ENCODE peak calls at places on chromosomes 13 and 19, in five cellular contexts. M is fibroblast of pulmonary artery, N is GM12878, Y is GM23338, H is H9. X is an unnamed sample.

GRCh38 chr19:10114651-10115391 is 3.3 kb downstream of the P2RY11 start:
- DNase-seq in N (no peak), Y (peak), M (no peak), H (no peak), X (no peak)

GRCh38 chr13:43805071-43805468 is 18.3 kb upstream of the ENOX1 start:
- DNase-seq in Y (peak), N (no peak), M (peak), H (no peak), X (no peak)

GRCh38 chr13:71759506-71760225 is 107.3 kb downstream of the DACH1 start:
- DNase-seq in N (no peak), M (no peak), Y (peak), H (peak), X (no peak)

GRCh38 chr19:29084266-29084665 is 128.7 kb downstream of the UQCRFS1 start:
- DNase-seq in Y (peak), H (peak), M (no peak), N (no peak), X (no peak)

GRCh38 chr13:112693831-112694497 is 4.1 kb downstream of the ATP11A start:
- DNase-seq in H (peak), Y (no peak), M (peak), N (no peak), X (peak)

GRCh38 chr13:43879323-43880181 is at the start of the genes CCDC122 and LACC1:
- DNase-seq in Y (peak), N (no peak), M (peak), H (peak), X (peak)

GRCh38 chr19:4539697-4540581 is at the start of gene LRG1:
- DNase-seq in N (peak), M (peak), H (no peak), Y (peak), X (peak)

GRCh38 chr19:7099597-7099921 is 30.1 kb downstream of the ZNF557 start:
- DNase-seq in H (no peak), Y (no peak), M (no peak), N (no peak), X (no peak)

GRCh38 chr19:1312732-1313694 is 27.3 kb downstream of the EFNA2 start:
- DNase-seq in N (no peak), Y (no peak), H (no peak), M (peak), X (no peak)

GRCh38 chr19:1317274-1317673 is 31.6 kb downstream of the EFNA2 start:
- DNase-seq in H (no peak), M (no peak), Y (no peak), N (no peak), X (no peak)

GRCh38 chr19:1313695-1314613 is 28.3 kb downstream of the EFNA2 start:
- DNase-seq in N (no peak), M (no peak), Y (no peak), H (no peak), X (no peak)

GRCh38 chr19:1316466-1316865 is 30.8 kb downstream of the EFNA2 start:
- DNase-seq in H (no peak), N (no peak), Y (no peak), M (no peak), X (no peak)

DNA sequence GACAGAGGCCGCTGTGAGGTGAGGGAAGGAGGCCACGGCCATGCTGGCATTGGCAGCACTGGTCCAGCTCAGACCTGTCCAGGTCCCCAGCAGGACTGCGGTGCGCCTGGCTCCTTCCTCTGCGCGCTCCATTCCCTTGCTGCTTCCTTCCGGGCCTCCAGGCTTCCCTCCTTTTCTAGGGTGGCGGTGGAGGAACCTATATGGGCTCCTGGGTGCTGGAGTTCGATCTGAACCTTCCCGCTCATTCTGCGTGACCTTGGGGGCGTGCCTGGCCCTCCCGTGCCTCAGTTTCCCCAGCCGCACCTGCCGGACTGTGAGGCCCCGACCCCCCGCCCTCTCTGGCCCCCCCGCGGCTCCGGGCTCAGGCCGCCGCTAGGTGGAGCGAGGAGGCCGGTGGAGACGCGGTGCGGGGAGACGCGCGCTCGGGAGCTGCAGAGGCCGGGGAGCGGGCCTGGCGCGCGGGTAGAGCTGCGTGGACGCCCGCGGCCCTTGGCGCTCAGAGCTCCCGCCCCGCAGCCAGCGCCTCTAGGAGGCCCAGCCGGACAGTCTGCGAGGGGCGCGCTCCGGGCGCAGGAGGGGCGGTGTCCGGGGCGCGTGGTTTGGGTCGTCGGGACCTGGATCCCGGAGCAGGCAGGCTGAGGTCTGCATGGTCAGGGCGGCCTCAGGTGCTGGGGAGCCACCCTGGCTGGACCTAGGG is 29.9 kb downstream of the EFNA2 start:
- DNase-seq in N (no peak), Y (peak), H (peak), M (peak), X (no peak)
- TF ChIP-seq CTCF in N (peak), Y (peak), H (peak), M (peak), X (peak)

GRCh38 chr19:32318884-32319520 is 26.4 kb upstream of the ZNF507 start:
- DNase-seq in Y (peak), M (peak), H (peak), N (no peak), X (no peak)
- TF ChIP-seq CTCF in Y (peak), M (peak), H (peak), N (no peak), X (peak)

DNA sequence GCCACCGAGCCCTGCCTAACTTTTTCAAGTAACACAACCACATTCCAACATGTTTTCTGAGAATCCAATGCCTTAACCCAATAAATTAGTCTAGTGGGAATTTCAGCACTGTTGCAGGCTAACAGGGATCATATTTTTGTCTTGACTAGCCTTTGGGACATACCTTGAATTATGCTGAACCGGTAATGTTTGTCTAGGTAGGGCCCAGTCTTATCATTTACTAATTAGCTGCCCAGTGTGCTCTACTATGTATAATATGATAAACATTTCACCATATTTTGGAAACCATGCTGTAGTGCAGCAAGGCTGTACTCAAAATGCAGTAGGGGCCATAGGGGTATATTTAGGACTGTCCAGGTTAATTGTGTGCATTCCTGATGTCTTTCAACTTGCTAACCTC is 3.3 kb upstream of the PDS5B start:
- DNase-seq in M (no peak), N (no peak), H (no peak), Y (no peak), X (no peak)
- TF ChIP-seq CTCF in M (no peak), N (no peak), H (no peak), Y (no peak), X (no peak)

GRCh38 chr19:15166700-15167099 is 34.1 kb downstream of the NOTCH3 start:
- DNase-seq in N (no peak), Y (peak), M (no peak), H (no peak), X (no peak)

GRCh38 chr19:15159251-15159650 is 41.5 kb downstream of the NOTCH3 start:
- DNase-seq in Y (peak), N (no peak), M (peak), H (no peak), X (no peak)

GRCh38 chr19:15156391-15156790 is 44.4 kb downstream of the NOTCH3 start:
- DNase-seq in M (no peak), Y (no peak), N (no peak), H (no peak), X (no peak)

DNA sequence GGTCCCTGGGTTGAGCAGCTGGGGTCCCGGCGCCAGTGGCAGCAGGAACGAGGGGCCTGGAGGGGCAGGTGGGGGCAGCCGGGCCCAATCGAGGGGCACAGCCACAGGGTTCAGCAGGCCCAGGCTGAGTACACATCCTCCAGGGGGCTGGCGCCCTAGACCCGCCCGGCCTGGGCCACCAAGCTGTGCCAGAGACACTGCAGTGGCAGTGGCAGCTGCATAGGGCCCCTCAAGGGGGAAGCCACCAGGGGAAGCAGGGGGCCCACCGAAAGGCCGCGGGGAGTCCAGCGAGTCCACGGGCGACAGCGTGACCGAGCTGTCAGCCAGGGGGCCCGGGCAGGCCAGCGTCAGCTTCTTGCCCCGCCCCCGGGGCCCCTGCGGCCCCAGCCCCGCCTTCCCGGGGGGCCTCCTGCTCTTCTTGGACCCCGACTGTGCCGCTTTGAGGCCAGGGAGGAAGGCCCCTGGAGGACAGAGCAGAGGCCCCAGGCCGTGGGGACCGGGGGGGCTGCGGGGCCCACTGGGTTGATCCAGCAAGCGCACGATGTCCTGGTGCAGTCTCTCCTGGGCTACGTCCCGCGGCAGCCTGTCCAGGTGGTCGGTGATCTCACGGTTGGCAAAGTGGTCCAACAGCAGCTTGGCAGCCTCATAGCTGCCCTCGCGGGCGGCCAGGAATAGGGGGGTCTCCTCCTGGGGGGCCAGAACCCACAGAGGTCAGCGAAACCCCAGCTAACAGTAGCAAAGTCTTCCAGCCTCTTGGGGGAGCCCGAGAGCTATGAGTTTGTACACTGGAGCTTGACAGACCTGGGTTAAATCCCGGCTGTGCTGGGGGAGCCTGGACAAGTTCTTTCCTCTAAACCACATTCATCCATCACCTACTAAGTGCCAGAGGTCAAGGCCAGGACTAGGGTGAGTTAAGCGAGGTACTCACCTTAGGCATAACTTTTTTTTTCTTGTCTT is 39.5 kb downstream of the NOTCH3 start:
- DNase-seq in M (peak), Y (peak), H (no peak), N (no peak), X (no peak)
- TF ChIP-seq CTCF in M (peak), Y (peak), H (peak), N (peak), X (peak)

GRCh38 chr19:55603581-55604292 is 1.7 kb upstream of the ZNF865 start:
- DNase-seq in H (peak), M (no peak), Y (peak), N (no peak), X (no peak)

GRCh38 chr19:55606817-55607216 is 1.4 kb downstream of the ZNF865 start:
- DNase-seq in M (no peak), Y (no peak), H (no peak), N (no peak), X (no peak)

GRCh38 chr19:55605637-55606470 is at the start of gene ZNF865:
- DNase-seq in Y (peak), H (peak), N (peak), M (peak), X (peak)

GRCh38 chr19:55605207-55605636 is 225 bp upstream of the ZNF865 start:
- DNase-seq in Y (peak), N (peak), M (peak), H (peak), X (peak)

DNA sequence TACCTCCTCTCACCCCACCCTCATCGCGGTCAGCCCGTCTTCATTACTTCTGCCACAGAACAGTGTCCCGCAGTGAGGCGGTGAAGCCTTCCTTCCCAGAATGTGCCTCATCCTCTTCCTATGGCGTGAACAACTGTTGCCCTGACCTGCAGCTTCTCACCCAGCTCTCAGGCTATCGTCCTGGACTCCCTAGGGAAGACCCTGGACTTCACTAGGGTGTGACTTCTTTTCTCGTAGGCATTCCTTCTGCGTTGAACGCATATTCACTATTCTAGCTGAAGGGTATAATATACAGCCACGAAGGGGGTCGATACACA is 982 bp downstream of the ZNF865 start:
- DNase-seq in M (no peak), Y (no peak), N (no peak), H (no peak), X (no peak)
- TF ChIP-seq CTCF in M (no peak), Y (no peak), N (no peak), H (no peak), X (no peak)

DNA sequence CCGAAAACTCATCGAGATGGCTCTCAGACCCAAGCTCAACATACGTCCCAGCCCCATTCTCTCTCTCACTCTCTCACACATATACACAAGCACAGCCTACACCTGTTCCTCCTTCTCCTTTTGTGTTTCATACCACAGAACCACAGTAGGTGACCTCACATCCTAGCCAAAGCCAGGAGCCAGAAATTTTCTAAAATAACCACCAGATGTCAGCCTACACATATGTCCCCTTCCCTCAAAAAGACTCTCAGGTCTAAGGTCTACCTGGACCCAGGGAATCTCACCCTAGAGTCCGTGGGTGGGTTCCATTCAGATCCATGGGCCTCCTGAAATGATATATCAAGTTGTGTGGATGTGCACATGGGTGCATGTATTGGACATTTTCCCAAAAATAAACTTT is 104.2 kb upstream of the IPO5 start:
- DNase-seq in M (peak), N (peak), H (no peak), Y (peak), X (peak)
- TF ChIP-seq CTCF in M (peak), N (peak), H (peak), Y (peak), X (peak)

GRCh38 chr13:33692531-33692930 is 125.4 kb upstream of the RFC3 start:
- DNase-seq in M (no peak), Y (no peak), N (no peak), H (no peak), X (no peak)
- TF ChIP-seq CTCF in M (no peak), Y (no peak), N (no peak), H (no peak), X (no peak)